ENCODE peak calls at places on chromosomes 5 and 9, in eight cellular contexts. H is astrocyte of the cerebellum, U is PC-3, Y is AG04450, J is NB4, S is cardiac muscle cell, C is foreskin fibroblast, Q is brain microvascular endothelial cell. P is an unnamed sample.

GRCh38 chr9:136614967-136615623 is 47.6 kb upstream of the EGFL7 start:
- DNase-seq in H (no peak), U (no peak), Y (no peak), J (no peak), S (peak), C (no peak), Q (no peak), P (peak)

GRCh38 chr5:136048966-136049365 is 20.2 kb downstream of the TGFBI start:
- DNase-seq in H (no peak), U (no peak), Y (no peak), J (no peak), S (no peak), C (no peak), Q (no peak), P (peak)

GRCh38 chr5:138276402-138277054 is 2.1 kb upstream of the GFRA3 start:
- DNase-seq in H (no peak), U (no peak), Y (no peak), J (peak), S (no peak), C (no peak), Q (no peak), P (no peak)

GRCh38 chr5:100623719-100624118 is 88.5 kb downstream of the FAM174A start:
- DNase-seq in H (peak), U (peak), Y (no peak), J (peak), S (no peak), C (peak), Q (peak), P (no peak)

GRCh38 chr9:3794005-3794404 is 268.2 kb upstream of the RFX3 start:
- DNase-seq in H (peak), U (peak), Y (no peak), J (no peak), S (peak), C (peak), Q (no peak), P (no peak)

GRCh38 chr5:96614110-96614691 is 48.0 kb upstream of the CAST start:
- DNase-seq in H (peak), U (peak), Y (peak), J (peak), S (peak), C (peak), Q (peak), P (no peak)

GRCh38 chr9:25519286-25519685 is 159.0 kb downstream of the TUSC1 start:
- DNase-seq in H (no peak), U (peak), Y (no peak), J (no peak), S (no peak), C (no peak), Q (no peak), P (no peak)

GRCh38 chr9:135858491-135859185 is 48.7 kb downstream of the CAMSAP1 start:
- DNase-seq in H (no peak), U (peak), Y (no peak), J (no peak), S (no peak), C (peak), Q (no peak), P (no peak)

GRCh38 chr5:179306191-179307005 is 38.9 kb downstream of the ADAMTS2 start:
- DNase-seq in H (no peak), U (no peak), Y (no peak), J (no peak), S (no peak), C (no peak), Q (no peak), P (peak)

GRCh38 chr9:129162901-129163670 is 15.0 kb downstream of the IER5L start:
- DNase-seq in H (no peak), U (no peak), Y (no peak), J (peak), S (no peak), C (no peak), Q (no peak), P (no peak)

GRCh38 chr5:83895860-83896259 is 175.2 kb upstream of the HAPLN1 start:
- DNase-seq in H (no peak), U (no peak), Y (no peak), J (no peak), S (no peak), C (no peak), Q (peak), P (no peak)

GRCh38 chr9:88997646-88998045 is 6.4 kb downstream of the S1PR3 start:
- DNase-seq in H (no peak), U (no peak), Y (no peak), J (no peak), S (no peak), C (no peak), Q (no peak), P (no peak)

GRCh38 chr5:157494178-157494830 is 34.3 kb downstream of the NIPAL4 start:
- DNase-seq in H (no peak), U (no peak), Y (no peak), J (peak), S (no peak), C (no peak), Q (no peak), P (no peak)

GRCh38 chr9:121699271-121700164 is 48.1 kb downstream of the DAB2IP start:
- DNase-seq in H (peak), U (peak), Y (no peak), J (peak), S (no peak), C (no peak), Q (no peak), P (peak)

GRCh38 chr5:108451269-108451668 is 69.4 kb upstream of the FBXL17 start:
- DNase-seq in H (no peak), U (peak), Y (no peak), J (no peak), S (no peak), C (no peak), Q (no peak), P (no peak)

GRCh38 chr5:147036691-147037245 is 158.2 kb upstream of the PPP2R2B start:
- DNase-seq in H (no peak), U (no peak), Y (no peak), J (no peak), S (no peak), C (no peak), Q (no peak), P (no peak)

GRCh38 chr5:30039379-30039778 is 1154.1 kb upstream of the CDH6 start:
- DNase-seq in H (no peak), U (no peak), Y (no peak), J (no peak), S (no peak), C (no peak), Q (no peak), P (no peak)

GRCh38 chr5:99543841-99544240 is 615.0 kb upstream of the CHD1 start:
- DNase-seq in H (peak), U (no peak), Y (no peak), J (no peak), S (no peak), C (no peak), Q (no peak), P (no peak)

GRCh38 chr5:72711361-72711760 is 105.1 kb upstream of the TNPO1 start:
- DNase-seq in H (no peak), U (no peak), Y (no peak), J (no peak), S (no peak), C (no peak), Q (no peak), P (no peak)

GRCh38 chr9:87039809-87040392 is 92.6 kb upstream of the GAS1 start:
- DNase-seq in H (no peak), U (no peak), Y (no peak), J (no peak), S (no peak), C (peak), Q (peak), P (no peak)

GRCh38 chr9:34437006-34437925 is 21.1 kb downstream of the FAM219A start:
- DNase-seq in H (peak), U (peak), Y (no peak), J (peak), S (peak), C (peak), Q (peak), P (no peak)

GRCh38 chr5:73826761-73827450 is 200.9 kb downstream of the ARHGEF28 start:
- DNase-seq in H (peak), U (no peak), Y (peak), J (no peak), S (no peak), C (peak), Q (peak), P (no peak)

DNA sequence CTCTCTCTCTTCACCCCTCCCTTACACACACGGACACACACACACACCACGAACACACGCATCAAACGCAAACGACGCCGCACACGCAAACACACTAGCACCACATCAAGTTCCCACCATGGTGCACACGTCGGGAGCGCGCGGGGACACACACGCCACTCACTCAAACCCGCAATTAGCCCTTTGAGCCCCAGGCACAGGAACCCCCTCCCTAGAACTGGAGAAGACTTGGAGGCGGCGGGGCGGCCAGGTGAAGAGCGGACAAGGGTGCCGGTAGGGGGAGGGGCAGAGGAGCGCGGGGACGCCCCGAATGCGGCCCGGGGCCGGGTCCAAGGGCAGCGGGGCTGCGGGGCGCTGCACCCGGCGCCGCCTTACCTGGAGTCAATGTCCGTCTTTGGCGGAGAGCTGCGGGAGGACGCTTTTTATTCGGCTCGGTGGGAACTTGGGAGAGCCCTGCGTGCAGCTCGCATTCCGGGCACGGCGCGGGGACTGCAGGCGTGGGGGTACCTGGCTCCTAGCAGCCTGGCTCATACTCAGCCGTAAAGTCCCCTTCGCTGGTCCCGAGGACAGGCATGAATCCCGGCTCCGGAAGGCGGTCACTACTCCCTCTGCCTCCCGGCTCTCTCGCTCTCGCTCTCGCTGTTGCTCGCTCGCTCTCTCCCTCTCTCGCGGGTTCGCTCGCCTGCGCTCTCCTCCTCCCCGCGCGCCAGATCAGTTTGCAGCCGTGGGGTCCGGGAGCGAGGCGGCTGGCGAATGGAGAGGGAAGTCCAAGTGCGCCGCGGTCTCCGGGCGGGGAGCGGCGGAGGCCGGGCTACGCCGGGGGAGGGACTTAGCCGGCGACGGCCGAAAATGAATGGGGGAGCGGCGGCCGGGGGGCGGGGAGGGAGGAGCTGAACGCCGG is at the start of gene BRINP1:
- DNase-seq in H (peak), U (no peak), Y (no peak), J (no peak), S (peak), C (no peak), Q (peak), P (peak)
- H3K4me3 ChIP-seq in H (peak), U (no peak), Y (no peak), J (no peak), S (peak), C (peak), Q (peak), P (peak)

GRCh38 chr5:131381011-131381410 is 117.2 kb downstream of the CDC42SE2 start:
- DNase-seq in H (no peak), U (no peak), Y (no peak), J (no peak), S (no peak), C (no peak), Q (no peak), P (no peak)
- H3K4me3 ChIP-seq in H (no peak), U (no peak), Y (no peak), J (no peak), S (no peak), C (no peak), Q (no peak), P (no peak)

DNA sequence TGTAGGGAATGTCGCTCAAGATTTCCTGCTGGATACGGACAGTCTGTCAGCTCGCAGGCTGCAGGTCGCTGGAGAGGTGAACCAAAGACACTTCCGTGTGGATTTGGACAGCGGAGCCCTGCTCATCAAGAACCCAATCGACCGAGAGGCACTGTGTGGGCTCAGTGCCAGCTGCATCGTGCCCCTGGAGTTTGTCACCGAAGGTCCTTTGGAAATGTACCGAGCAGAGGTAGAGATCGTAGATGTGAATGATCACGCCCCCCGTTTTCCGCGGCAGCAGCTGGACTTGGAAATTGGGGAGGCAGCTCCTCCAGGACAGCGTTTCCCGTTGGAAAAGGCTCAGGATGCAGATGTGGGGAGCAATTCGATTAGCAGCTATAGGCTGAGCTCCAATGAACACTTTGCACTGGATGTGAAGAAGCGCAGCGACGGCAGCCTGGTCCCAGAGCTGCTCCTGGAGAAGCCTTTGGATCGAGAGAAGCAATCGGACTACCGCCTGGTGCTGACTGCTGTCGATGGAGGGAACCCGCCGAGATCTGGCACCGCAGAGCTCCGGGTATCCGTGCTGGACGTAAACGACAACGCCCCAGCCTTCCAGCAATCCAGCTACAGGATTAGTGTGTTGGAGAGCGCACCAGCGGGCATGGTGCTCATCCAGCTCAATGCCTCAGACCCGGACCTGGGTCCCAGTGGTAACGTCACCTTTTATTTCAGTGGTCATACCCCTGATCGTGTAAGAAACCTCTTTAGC is 650 bp downstream of the PCDHGC4 start:
- DNase-seq in H (no peak), U (no peak), Y (no peak), J (no peak), S (no peak), C (no peak), Q (no peak), P (no peak)
- H3K4me3 ChIP-seq in H (peak), U (no peak), Y (no peak), J (no peak), S (peak), C (peak), Q (peak), P (peak)

GRCh38 chr5:1167728-1168709 is 33.4 kb upstream of the SLC6A19 start:
- DNase-seq in H (peak), U (peak), Y (no peak), J (peak), S (peak), C (peak), Q (peak), P (peak)
- H3K4me3 ChIP-seq in H (no peak), U (peak), Y (no peak), J (no peak), S (peak), C (peak), Q (no peak), P (no peak)

GRCh38 chr5:113218200-113218599 is 216.6 kb downstream of the TSSK1B start:
- DNase-seq in H (no peak), U (no peak), Y (no peak), J (no peak), S (peak), C (no peak), Q (no peak), P (no peak)
- H3K4me3 ChIP-seq in H (no peak), U (no peak), Y (no peak), J (no peak), S (peak), C (no peak), Q (no peak), P (no peak)

GRCh38 chr5:75831561-75831960 is 114.3 kb upstream of the POC5 start:
- DNase-seq in H (no peak), U (no peak), Y (no peak), J (no peak), S (no peak), C (no peak), Q (no peak), P (no peak)
- H3K4me3 ChIP-seq in H (no peak), U (no peak), Y (no peak), J (no peak), S (no peak), C (no peak), Q (no peak), P (no peak)